ENCODE peak calls at places on chromosomes 3 and 15, in five cellular contexts. K is K562, Q is HepG2, A is H1, N is GM12878. J is an unnamed sample. For H3K79me2, the result is how much of the 10 kb centered on the place peaks cover.

GRCh38 chr15:77905301-77905920 is 172.1 kb downstream of the TBC1D2B start:
- DNase-seq in K (no peak), Q (no peak), A (no peak), N (no peak), J (no peak)

GRCh38 chr15:85973584-85974347 is 105.9 kb upstream of the AGBL1 start:
- DNase-seq in K (no peak), Q (peak), A (no peak), N (no peak), J (no peak)

GRCh38 chr3:16203031-16203430 is 28.6 kb downstream of the GALNT15 start:
- DNase-seq in K (no peak), Q (no peak), A (no peak), N (no peak), J (no peak)

GRCh38 chr3:52439426-52440248 is 5.3 kb downstream of the SEMA3G start:
- DNase-seq in K (no peak), Q (no peak), A (no peak), N (no peak), J (no peak)

GRCh38 chr3:21237638-21238037 is 513.4 kb downstream of the ZNF385D start:
- DNase-seq in K (no peak), Q (no peak), A (no peak), N (no peak), J (no peak)

GRCh38 chr15:85473455-85473854 is 93.1 kb downstream of the AKAP13 start:
- DNase-seq in K (no peak), Q (no peak), A (no peak), N (no peak), J (no peak)

GRCh38 chr3:72274511-72275295 is 489.8 kb upstream of the PROK2 start:
- DNase-seq in K (no peak), Q (no peak), A (no peak), N (no peak), J (no peak)

GRCh38 chr3:42682301-42683070 is 2.9 kb upstream of the KLHL40 start:
- DNase-seq in K (no peak), Q (no peak), A (no peak), N (no peak), J (no peak)

GRCh38 chr3:117628896-117629295 is 919.3 kb downstream of the TUSC7 start:
- DNase-seq in K (no peak), Q (no peak), A (no peak), N (no peak), J (no peak)

GRCh38 chr3:182979719-182980191 is 583 bp downstream of the DCUN1D1 start:
- DNase-seq in K (peak), Q (peak), A (peak), N (no peak), J (no peak)

GRCh38 chr15:72554471-72555425 is 80.6 kb downstream of the ARIH1 start:
- DNase-seq in K (no peak), Q (peak), A (no peak), N (no peak), J (no peak)

GRCh38 chr15:99440551-99441426 is 125.0 kb upstream of the MEF2A start:
- DNase-seq in K (no peak), Q (no peak), A (no peak), N (no peak), J (no peak)

GRCh38 chr15:99438222-99438592 is 127.6 kb upstream of the MEF2A start:
- DNase-seq in K (no peak), Q (no peak), A (no peak), N (no peak), J (no peak)

GRCh38 chr15:99440029-99440428 is 125.8 kb upstream of the MEF2A start:
- DNase-seq in K (no peak), Q (no peak), A (no peak), N (no peak), J (no peak)

GRCh38 chr15:99438691-99439523 is 126.9 kb upstream of the MEF2A start:
- DNase-seq in K (no peak), Q (no peak), A (peak), N (no peak), J (no peak)

GRCh38 chr15:99439524-99439835 is 126.3 kb upstream of the MEF2A start:
- DNase-seq in K (no peak), Q (no peak), A (no peak), N (no peak), J (no peak)
- H3K79me2 ChIP-seq in K (under half), Q (under half), A (under half), N (under half), J (under half)

DNA sequence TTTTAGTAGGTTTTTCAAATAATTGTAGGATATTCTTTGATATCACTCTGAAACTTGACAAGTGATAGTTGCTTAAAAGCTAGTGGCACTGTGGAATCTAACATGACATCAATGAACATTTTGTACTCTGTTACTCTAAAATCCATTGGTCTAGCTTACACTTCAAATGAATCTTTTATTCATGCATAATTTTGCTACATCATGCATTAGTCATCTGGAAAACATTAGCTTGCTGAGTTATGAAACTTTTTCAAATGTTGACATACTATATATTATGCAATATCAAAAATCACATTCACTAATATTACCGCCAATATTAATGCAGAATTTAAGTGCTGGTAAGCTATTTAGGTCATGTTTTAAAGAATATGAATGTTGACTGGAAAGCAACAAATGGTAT is 278.0 kb upstream of the CHRNA7 start:
- DNase-seq in K (no peak), Q (no peak), A (no peak), N (no peak), J (no peak)
- TF ChIP-seq SRF in K (no peak), Q (no peak), A (no peak), N (no peak), J (no peak)

DNA sequence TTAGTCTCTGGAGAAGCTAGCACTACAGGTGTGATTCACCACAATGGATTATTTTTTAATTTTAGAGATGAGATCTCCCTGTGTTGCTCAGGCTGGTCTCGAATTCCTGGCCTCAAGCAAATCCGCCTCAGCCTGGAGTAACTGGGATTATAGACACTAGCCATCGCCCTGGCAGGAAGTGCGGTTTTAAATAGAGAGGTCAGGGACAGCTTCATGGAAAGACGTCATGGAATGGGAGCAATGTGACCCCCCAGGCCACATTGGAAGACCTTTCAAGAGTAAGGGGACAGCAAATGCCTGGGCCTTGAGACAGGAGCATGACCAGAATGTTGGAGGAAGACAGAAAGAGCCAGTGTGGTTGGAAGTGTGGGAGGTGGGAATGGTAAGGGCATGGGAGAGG is 2.2 kb upstream of the ISG20 start:
- DNase-seq in K (no peak), Q (no peak), A (no peak), N (no peak), J (no peak)
- H3K79me2 ChIP-seq in K (under half), Q (under half), A (under half), N (under half), J (under half)

GRCh38 chr3:128378631-128379347 is 87.9 kb downstream of the DNAJB8 start:
- DNase-seq in K (no peak), Q (no peak), A (no peak), N (no peak), J (no peak)
- TF ChIP-seq SRF in K (no peak), Q (no peak), A (no peak), N (no peak), J (no peak)

GRCh38 chr15:67092726-67093125 is 27.3 kb downstream of the SMAD3 start:
- DNase-seq in K (no peak), Q (no peak), A (no peak), N (no peak), J (no peak)
- H3K79me2 ChIP-seq in K (half or more), Q (half or more), A (under half), N (half or more), J (half or more)

J was measured in HCT116.